ENCODE peak calls at places on chromosomes 7 and 10, in four cellular contexts. R, W, Q and U are unnamed samples.

GRCh38 chr7:117048854-117049321 is 95.6 kb downstream of the ST7 start:
- DNase-seq in R (no peak), W (peak), Q (no peak), U (no peak)

GRCh38 chr7:41333506-41333905 is 369.4 kb downstream of the INHBA start:
- DNase-seq in R (no peak), W (no peak), Q (no peak), U (no peak)

GRCh38 chr7:2978403-2978802 is 65.3 kb downstream of the CARD11 start:
- DNase-seq in R (peak), W (peak), Q (peak), U (peak)

GRCh38 chr7:149824301-149824741 is 13.9 kb upstream of the ZNF862 start:
- DNase-seq in R (no peak), W (no peak), Q (no peak), U (no peak)

GRCh38 chr7:150857276-150858055 is 5.1 kb downstream of the AOC1 start:
- DNase-seq in R (no peak), W (no peak), Q (no peak), U (no peak)

GRCh38 chr10:113199459-113199858 is 249.4 kb downstream of the TCF7L2 start:
- DNase-seq in R (no peak), W (no peak), Q (no peak), U (no peak)

GRCh38 chr7:134069187-134069586 is 58.0 kb upstream of the LRGUK start:
- DNase-seq in R (no peak), W (no peak), Q (no peak), U (no peak)

GRCh38 chr7:22935269-22935668 is 78.7 kb downstream of the HYCC1 start:
- DNase-seq in R (no peak), W (no peak), Q (no peak), U (no peak)

GRCh38 chr10:130495116-130495862 is 359.1 kb downstream of the GLRX3 start:
- DNase-seq in R (no peak), W (no peak), Q (no peak), U (no peak)

GRCh38 chr10:28533571-28534304 is 820 bp downstream of the WAC start:
- DNase-seq in R (peak), W (peak), Q (peak), U (peak)

GRCh38 chr10:44172883-44173557 is 211.9 kb downstream of the CXCL12 start:
- DNase-seq in R (no peak), W (no peak), Q (no peak), U (no peak)

GRCh38 chr10:43204943-43205671 is 61.8 kb downstream of the RASGEF1A start:
- DNase-seq in R (peak), W (peak), Q (peak), U (no peak)

GRCh38 chr10:6061056-6061455 is 1.1 kb downstream of the IL2RA start:
- DNase-seq in R (no peak), W (peak), Q (no peak), U (no peak)

GRCh38 chr10:29804025-29804852 is 169.5 kb upstream of the SVIL start:
- DNase-seq in R (no peak), W (no peak), Q (no peak), U (no peak)

GRCh38 chr7:36982749-36983148 is 258.5 kb upstream of the AOAH start:
- DNase-seq in R (no peak), W (no peak), Q (no peak), U (no peak)

GRCh38 chr7:90409667-90410066 is 6.4 kb downstream of the CLDN12 start:
- DNase-seq in R (no peak), W (no peak), Q (no peak), U (no peak)

GRCh38 chr7:129468087-129468486 is 33.9 kb downstream of the STRIP2 start:
- DNase-seq in R (no peak), W (no peak), Q (no peak), U (no peak)

GRCh38 chr7:30474893-30475292 is 3.7 kb downstream of the NOD1 start:
- DNase-seq in R (no peak), W (no peak), Q (no peak), U (no peak)
- H3K4me3 ChIP-seq in R (no peak), W (no peak), Q (no peak), U (no peak)

GRCh38 chr10:102626026-102626686 is 18.1 kb upstream of the TRIM8 start:
- DNase-seq in R (no peak), W (no peak), Q (no peak), U (no peak)
- H3K27ac ChIP-seq in R (peak), W (no peak), Q (no peak), U (no peak)

GRCh38 chr10:7409732-7410168 is 1.1 kb downstream of the SFMBT2 start:
- DNase-seq in R (no peak), W (peak), Q (peak), U (no peak)

GRCh38 chr10:7410800-7411670 is at the start of gene SFMBT2:
- DNase-seq in R (no peak), W (peak), Q (peak), U (peak)

GRCh38 chr10:7410306-7410799 is 481 bp downstream of the SFMBT2 start:
- DNase-seq in R (no peak), W (peak), Q (peak), U (no peak)

GRCh38 chr10:7412482-7413251 is 1.8 kb upstream of the SFMBT2 start:
- DNase-seq in R (no peak), W (peak), Q (peak), U (no peak)

DNA sequence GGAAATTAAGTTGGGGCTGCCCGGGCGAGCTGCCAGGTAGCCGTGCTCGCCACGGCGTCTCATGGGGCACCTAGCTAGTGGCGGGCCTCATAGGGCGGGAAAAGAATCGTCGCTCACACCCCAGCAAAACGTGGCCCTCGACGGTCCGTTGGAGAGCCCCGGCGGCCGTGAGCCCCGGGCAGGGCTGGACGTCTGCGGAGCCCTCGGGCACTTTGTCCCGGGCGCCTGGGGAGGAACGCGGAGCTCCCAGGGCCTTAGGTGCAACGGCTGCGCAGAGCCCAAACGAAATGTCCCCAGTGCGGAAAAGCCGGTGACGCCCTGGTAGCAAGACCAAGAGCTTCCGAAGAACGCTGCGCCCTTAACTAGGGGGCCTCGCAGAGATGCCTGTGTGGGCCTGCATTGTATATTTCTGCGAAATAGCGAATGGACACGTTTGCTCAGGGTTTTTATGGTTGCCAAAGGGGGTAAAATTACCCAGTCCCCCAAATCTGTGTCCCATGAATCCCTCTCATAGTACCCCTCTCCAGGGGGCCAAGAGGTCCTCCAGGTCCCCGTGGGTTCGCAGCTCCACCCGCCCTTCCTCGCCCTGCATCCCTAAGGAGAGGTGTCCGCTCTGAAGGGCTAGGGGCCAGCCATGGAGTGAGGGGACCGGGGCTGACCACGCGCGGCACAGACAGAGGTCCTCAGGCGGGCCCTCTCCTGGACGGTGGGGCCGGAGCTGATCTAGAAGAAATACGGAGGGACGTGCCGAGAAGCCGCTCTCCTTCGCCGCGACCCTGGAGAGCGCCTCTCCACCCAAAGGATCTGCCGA is 1.0 kb upstream of the SFMBT2 start:
- DNase-seq in R (no peak), W (peak), Q (peak), U (no peak)
- H3K4me3 ChIP-seq in R (peak), W (peak), Q (peak), U (peak)

GRCh38 chr10:98029149-98030092 is 1.0 kb downstream of the CRTAC1 start:
- DNase-seq in R (no peak), W (no peak), Q (no peak), U (no peak)
- H3K27ac ChIP-seq in R (peak), W (no peak), Q (no peak), U (no peak)